ENCODE peak calls at places on chromosomes 1 and 21, in four cellular contexts. One of them, this sample, is unnamed.
A peak's percentile ranks its signal among the peaks of the same experiment; 100 is the strongest.

GRCh38 chr1:207020709-207021107 is 11.8 kb downstream of the C1orf116 start:
- DNase-seq in aorta: no peak
- DNase-seq in fibroblast of mammary gland: no peak
- DNase-seq in brain microvascular endothelial cell: no peak
- DNase-seq in this sample: no peak

GRCh38 chr1:12426030-12426429 is 192.0 kb downstream of the DHRS3 start:
- DNase-seq in aorta: no peak
- DNase-seq in fibroblast of mammary gland: peak; percentile 74
- DNase-seq in brain microvascular endothelial cell: no peak
- DNase-seq in this sample: peak; percentile 42

GRCh38 chr1:159315381-159315780 is 13.2 kb downstream of the FCER1A start:
- DNase-seq in aorta: no peak
- DNase-seq in fibroblast of mammary gland: no peak
- DNase-seq in brain microvascular endothelial cell: no peak
- DNase-seq in this sample: no peak

GRCh38 chr1:61642475-61643232 is 82.3 kb downstream of the TM2D1 start:
- DNase-seq in aorta: no peak
- DNase-seq in fibroblast of mammary gland: no peak
- DNase-seq in brain microvascular endothelial cell: no peak
- DNase-seq in this sample: no peak

GRCh38 chr21:35232545-35233176 is 183.6 kb upstream of the RUNX1 start:
- DNase-seq in aorta: no peak
- DNase-seq in fibroblast of mammary gland: peak; percentile 88
- DNase-seq in brain microvascular endothelial cell: peak; percentile 76
- DNase-seq in this sample: peak; percentile 28

GRCh38 chr1:240967070-240967724 is 355.2 kb upstream of the GREM2 start:
- DNase-seq in aorta: no peak
- DNase-seq in fibroblast of mammary gland: peak; percentile 30
- DNase-seq in brain microvascular endothelial cell: peak; percentile 9
- DNase-seq in this sample: no peak

GRCh38 chr1:65658122-65658521 is 134.6 kb upstream of the PDE4B start:
- DNase-seq in aorta: no peak
- DNase-seq in fibroblast of mammary gland: peak; percentile 66
- DNase-seq in brain microvascular endothelial cell: no peak
- DNase-seq in this sample: peak; percentile 5

GRCh38 chr1:61301824-61302652 is 219.7 kb downstream of the NFIA start:
- DNase-seq in aorta: no peak
- DNase-seq in fibroblast of mammary gland: peak; percentile 94
- DNase-seq in brain microvascular endothelial cell: peak; percentile 77
- DNase-seq in this sample: no peak

GRCh38 chr1:26915204-26915842 is 1.5 kb upstream of the NR0B2 start:
- DNase-seq in aorta: no peak
- DNase-seq in fibroblast of mammary gland: no peak
- DNase-seq in brain microvascular endothelial cell: no peak
- DNase-seq in this sample: peak; percentile 14

GRCh38 chr1:59516881-59517280 is 220.0 kb downstream of the FGGY start:
- DNase-seq in aorta: no peak
- DNase-seq in fibroblast of mammary gland: peak; percentile 48
- DNase-seq in brain microvascular endothelial cell: peak; percentile 21
- DNase-seq in this sample: no peak

GRCh38 chr21:38228115-38228514 is 28.7 kb upstream of the KCNJ15 start:
- DNase-seq in aorta: no peak
- DNase-seq in fibroblast of mammary gland: no peak
- DNase-seq in brain microvascular endothelial cell: no peak
- DNase-seq in this sample: no peak

GRCh38 chr1:1090424-1091343 is 16.6 kb upstream of the RNF223 start:
- DNase-seq in aorta: peak; percentile 74
- DNase-seq in fibroblast of mammary gland: no peak
- DNase-seq in brain microvascular endothelial cell: no peak
- DNase-seq in this sample: no peak

GRCh38 chr1:209717818-209718217 is 13.2 kb downstream of the HSD11B1 start:
- DNase-seq in aorta: no peak
- DNase-seq in fibroblast of mammary gland: no peak
- DNase-seq in brain microvascular endothelial cell: no peak
- DNase-seq in this sample: no peak

GRCh38 chr21:32710987-32711386 is 16.8 kb downstream of the SYNJ1 start:
- DNase-seq in aorta: no peak
- DNase-seq in fibroblast of mammary gland: no peak
- DNase-seq in brain microvascular endothelial cell: no peak
- DNase-seq in this sample: no peak

GRCh38 chr21:14414932-14415508 is 32.1 kb upstream of the HSPA13 start:
- DNase-seq in aorta: no peak
- DNase-seq in fibroblast of mammary gland: no peak
- DNase-seq in brain microvascular endothelial cell: no peak
- DNase-seq in this sample: no peak

GRCh38 chr1:154453577-154454352 is 48.3 kb upstream of the TDRD10 start:
- DNase-seq in aorta: no peak
- DNase-seq in fibroblast of mammary gland: peak; percentile 80
- DNase-seq in brain microvascular endothelial cell: peak; percentile 13
- DNase-seq in this sample: peak; percentile 53

GRCh38 chr1:214429951-214430742 is 121.3 kb downstream of the PTPN14 start:
- DNase-seq in aorta: no peak
- DNase-seq in fibroblast of mammary gland: no peak
- DNase-seq in brain microvascular endothelial cell: no peak
- DNase-seq in this sample: no peak

GRCh38 chr21:43354016-43354420 is 72.9 kb downstream of the SIK1 start:
- DNase-seq in aorta: no peak
- DNase-seq in fibroblast of mammary gland: no peak
- DNase-seq in brain microvascular endothelial cell: no peak
- DNase-seq in this sample: no peak

GRCh38 chr1:53634571-53634979 is 104.4 kb downstream of the GLIS1 start:
- DNase-seq in aorta: peak; percentile 70
- DNase-seq in fibroblast of mammary gland: no peak
- DNase-seq in brain microvascular endothelial cell: no peak
- DNase-seq in this sample: no peak

GRCh38 chr1:147225193-147225730 is at the start of gene FMO5:
- DNase-seq in aorta: peak; percentile 87
- DNase-seq in fibroblast of mammary gland: peak; percentile 71
- DNase-seq in brain microvascular endothelial cell: peak; percentile 53
- DNase-seq in this sample: peak; percentile 82

GRCh38 chr1:11908139-11909021 is 17.8 kb downstream of the KIAA2013 start:
- DNase-seq in aorta: peak; percentile 90
- DNase-seq in fibroblast of mammary gland: peak; percentile 98
- DNase-seq in brain microvascular endothelial cell: peak; percentile 96
- DNase-seq in this sample: peak; percentile 91

GRCh38 chr1:32801096-32801713 is 16.0 kb downstream of the YARS1 start:
- DNase-seq in aorta: no peak
- DNase-seq in fibroblast of mammary gland: peak; percentile 64
- DNase-seq in brain microvascular endothelial cell: peak; percentile 82
- DNase-seq in this sample: no peak

GRCh38 chr1:229557913-229558414 is 543 bp downstream of the ABCB10 start:
- DNase-seq in aorta: peak; percentile 84
- DNase-seq in fibroblast of mammary gland: peak; percentile 14
- DNase-seq in brain microvascular endothelial cell: no peak
- DNase-seq in this sample: peak; percentile 43

GRCh38 chr21:28601708-28602107 is 391.0 kb downstream of the LTN1 start:
- DNase-seq in aorta: no peak
- DNase-seq in fibroblast of mammary gland: peak; percentile 14
- DNase-seq in brain microvascular endothelial cell: no peak
- DNase-seq in this sample: no peak

GRCh38 chr1:12135612-12136011 is 31.2 kb upstream of the TNFRSF1B start:
- DNase-seq in aorta: peak; percentile 84
- DNase-seq in fibroblast of mammary gland: peak; percentile 15
- DNase-seq in brain microvascular endothelial cell: no peak
- DNase-seq in this sample: peak; percentile 87

GRCh38 chr1:64114012-64114525 is 89.4 kb upstream of the UBE2U start:
- DNase-seq in aorta: no peak
- DNase-seq in fibroblast of mammary gland: no peak
- DNase-seq in brain microvascular endothelial cell: no peak
- DNase-seq in this sample: no peak

GRCh38 chr21:29017639-29018237 is 1.4 kb downstream of the RWDD2B start:
- DNase-seq in aorta: no peak
- DNase-seq in fibroblast of mammary gland: no peak
- DNase-seq in brain microvascular endothelial cell: no peak
- DNase-seq in this sample: no peak

GRCh38 chr1:15885269-15885668 is 37.8 kb downstream of the SPEN start:
- DNase-seq in aorta: no peak
- DNase-seq in fibroblast of mammary gland: no peak
- DNase-seq in brain microvascular endothelial cell: no peak
- DNase-seq in this sample: no peak
- H3K4me3 ChIP-seq in aorta: peak overlapping the region; percentile 24
- H3K4me3 ChIP-seq in fibroblast of mammary gland: no peak overlapping the region
- H3K4me3 ChIP-seq in brain microvascular endothelial cell: no peak overlapping the region
- H3K4me3 ChIP-seq in this sample: no peak overlapping the region

GRCh38 chr1:23216771-23217420 is 406 bp downstream of the HTR1D start:
- DNase-seq in aorta: no peak
- DNase-seq in fibroblast of mammary gland: no peak
- DNase-seq in brain microvascular endothelial cell: no peak
- DNase-seq in this sample: no peak
- H3K4me3 ChIP-seq in aorta: no peak overlapping the region
- H3K4me3 ChIP-seq in fibroblast of mammary gland: no peak overlapping the region
- H3K4me3 ChIP-seq in brain microvascular endothelial cell: peak overlapping the region; percentile 34
- H3K4me3 ChIP-seq in this sample: peak overlapping the region; percentile 36

GRCh38 chr1:46615088-46615487 is 1.5 kb downstream of the MOB3C start:
- DNase-seq in aorta: no peak
- DNase-seq in fibroblast of mammary gland: no peak
- DNase-seq in brain microvascular endothelial cell: no peak
- DNase-seq in this sample: no peak
- H3K4me3 ChIP-seq in aorta: no peak overlapping the region
- H3K4me3 ChIP-seq in fibroblast of mammary gland: no peak overlapping the region
- H3K4me3 ChIP-seq in brain microvascular endothelial cell: no peak overlapping the region
- H3K4me3 ChIP-seq in this sample: no peak overlapping the region

DNA sequence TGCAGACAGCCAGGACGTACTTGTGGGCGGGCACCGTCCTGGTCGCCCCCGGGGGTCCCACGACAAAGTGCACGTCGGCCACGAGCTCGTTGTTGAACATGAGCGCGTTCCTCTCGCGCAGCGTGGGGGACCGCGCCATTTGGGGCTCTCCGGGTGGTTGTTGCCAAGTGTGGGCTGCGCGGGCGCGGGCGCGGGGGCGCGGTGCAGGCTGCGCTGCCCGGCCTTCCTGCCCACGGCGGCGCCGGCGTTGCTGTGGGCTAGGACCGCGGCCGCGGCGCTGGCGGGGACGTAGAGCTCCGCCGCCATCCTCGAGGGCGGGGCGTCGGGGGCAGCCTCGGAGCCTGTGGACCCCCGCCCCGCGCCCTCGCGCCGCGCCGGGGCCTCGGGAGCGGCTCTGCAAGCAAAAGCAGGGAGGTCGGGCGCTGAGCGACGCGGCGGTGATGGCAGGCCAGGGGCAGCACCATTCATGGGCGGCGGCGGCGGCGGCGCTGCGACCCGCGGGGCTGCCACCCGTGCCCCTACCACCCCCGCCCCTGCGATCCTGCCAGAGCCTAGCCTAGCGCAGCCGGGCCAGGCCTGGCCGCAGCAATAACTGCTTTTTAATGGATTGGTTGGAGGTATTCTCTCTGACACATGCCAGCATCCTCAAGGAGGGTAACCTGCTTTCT is 10.4 kb downstream of the CNR2 start:
- DNase-seq in aorta: peak; percentile 80
- DNase-seq in fibroblast of mammary gland: no peak
- DNase-seq in brain microvascular endothelial cell: no peak
- DNase-seq in this sample: no peak
- H3K4me3 ChIP-seq in aorta: peak overlapping the region; percentile 23
- H3K4me3 ChIP-seq in fibroblast of mammary gland: no peak overlapping the region
- H3K4me3 ChIP-seq in brain microvascular endothelial cell: peak overlapping the region; percentile 15
- H3K4me3 ChIP-seq in this sample: peak overlapping the region; percentile 6

GRCh38 chr1:31576201-31576669 is at the start of gene TINAGL1:
- DNase-seq in aorta: peak; percentile 90
- DNase-seq in fibroblast of mammary gland: no peak
- DNase-seq in brain microvascular endothelial cell: no peak
- DNase-seq in this sample: no peak
- H3K4me3 ChIP-seq in aorta: peak within 1 kb of the TSS; percentile 65
- H3K4me3 ChIP-seq in fibroblast of mammary gland: no peak within 1 kb of the TSS
- H3K4me3 ChIP-seq in brain microvascular endothelial cell: peak within 1 kb of the TSS; percentile 37
- H3K4me3 ChIP-seq in this sample: no peak within 1 kb of the TSS

GRCh38 chr1:101239095-101240040 is 2.5 kb downstream of the S1PR1 start:
- DNase-seq in aorta: no peak
- DNase-seq in fibroblast of mammary gland: no peak
- DNase-seq in brain microvascular endothelial cell: no peak
- DNase-seq in this sample: peak; percentile 45
- H3K4me3 ChIP-seq in aorta: no peak overlapping the region
- H3K4me3 ChIP-seq in fibroblast of mammary gland: no peak overlapping the region
- H3K4me3 ChIP-seq in brain microvascular endothelial cell: no peak overlapping the region
- H3K4me3 ChIP-seq in this sample: peak overlapping the region; percentile 28

GRCh38 chr1:39115271-39116110 is 89.0 kb upstream of the MACF1 start:
- DNase-seq in aorta: no peak
- DNase-seq in fibroblast of mammary gland: peak; percentile 90
- DNase-seq in brain microvascular endothelial cell: peak; percentile 78
- DNase-seq in this sample: peak; percentile 38

GRCh38 chr1:39110882-39111281 is 84.7 kb downstream of the NDUFS5 start:
- DNase-seq in aorta: no peak
- DNase-seq in fibroblast of mammary gland: peak; percentile 75
- DNase-seq in brain microvascular endothelial cell: no peak
- DNase-seq in this sample: no peak

GRCh38 chr1:39116116-39116607 is 88.3 kb upstream of the MACF1 start:
- DNase-seq in aorta: no peak
- DNase-seq in fibroblast of mammary gland: no peak
- DNase-seq in brain microvascular endothelial cell: no peak
- DNase-seq in this sample: no peak

GRCh38 chr1:39110325-39110851 is 84.2 kb downstream of the NDUFS5 start:
- DNase-seq in aorta: no peak
- DNase-seq in fibroblast of mammary gland: peak; percentile 96
- DNase-seq in brain microvascular endothelial cell: peak; percentile 66
- DNase-seq in this sample: peak; percentile 52

GRCh38 chr1:39113109-39113743 is 87.1 kb downstream of the NDUFS5 start:
- DNase-seq in aorta: no peak
- DNase-seq in fibroblast of mammary gland: no peak
- DNase-seq in brain microvascular endothelial cell: no peak
- DNase-seq in this sample: no peak
- H3K4me3 ChIP-seq in aorta: no peak overlapping the region
- H3K4me3 ChIP-seq in fibroblast of mammary gland: no peak overlapping the region
- H3K4me3 ChIP-seq in brain microvascular endothelial cell: no peak overlapping the region
- H3K4me3 ChIP-seq in this sample: no peak overlapping the region

GRCh38 chr1:226736001-226736907 is 2.8 kb downstream of the ITPKB start:
- DNase-seq in aorta: peak; percentile 68
- DNase-seq in fibroblast of mammary gland: no peak
- DNase-seq in brain microvascular endothelial cell: no peak
- DNase-seq in this sample: no peak

GRCh38 chr1:226735576-226735975 is 3.5 kb downstream of the ITPKB start:
- DNase-seq in aorta: no peak
- DNase-seq in fibroblast of mammary gland: no peak
- DNase-seq in brain microvascular endothelial cell: no peak
- DNase-seq in this sample: no peak

GRCh38 chr1:226733309-226733708 is 5.8 kb downstream of the ITPKB start:
- DNase-seq in aorta: no peak
- DNase-seq in fibroblast of mammary gland: no peak
- DNase-seq in brain microvascular endothelial cell: no peak
- DNase-seq in this sample: no peak

GRCh38 chr1:226733876-226734414 is 5.1 kb downstream of the ITPKB start:
- DNase-seq in aorta: no peak
- DNase-seq in fibroblast of mammary gland: no peak
- DNase-seq in brain microvascular endothelial cell: no peak
- DNase-seq in this sample: no peak

DNA sequence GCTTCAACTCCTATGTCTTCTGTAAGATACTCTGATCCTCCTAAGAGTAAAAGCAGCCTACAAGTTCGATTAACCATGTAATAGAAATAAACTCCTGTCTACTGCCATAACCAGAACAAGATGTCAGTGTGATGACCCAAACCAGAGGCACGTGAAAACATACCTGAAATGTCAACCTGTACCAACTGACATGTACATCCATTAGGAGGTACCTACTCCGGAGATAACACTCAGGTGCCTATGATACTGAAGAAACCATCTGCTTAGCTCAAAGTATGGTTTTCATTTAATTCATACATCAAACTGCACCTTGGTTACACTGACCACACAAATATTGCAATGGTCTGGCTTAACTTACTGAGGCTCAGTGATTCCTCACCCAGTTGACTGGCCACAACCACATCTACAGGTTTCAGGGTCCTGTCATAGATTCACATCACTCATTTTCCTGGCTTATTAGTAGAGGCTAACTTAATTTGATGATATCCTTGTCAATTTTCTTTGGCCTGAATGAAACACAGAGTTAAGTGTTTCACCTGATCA is 4.4 kb downstream of the ITPKB start:
- DNase-seq in aorta: no peak
- DNase-seq in fibroblast of mammary gland: no peak
- DNase-seq in brain microvascular endothelial cell: no peak
- DNase-seq in this sample: no peak
- H3K4me3 ChIP-seq in aorta: no peak overlapping the region
- H3K4me3 ChIP-seq in fibroblast of mammary gland: no peak overlapping the region
- H3K4me3 ChIP-seq in brain microvascular endothelial cell: no peak overlapping the region
- H3K4me3 ChIP-seq in this sample: no peak overlapping the region